ENCODE peak calls at places on chromosomes 5 and 9, in six cellular contexts. L, R, M, F, X and S are unnamed samples.

GRCh38 chr9:6133346-6134063 is 82.1 kb upstream of the IL33 start:
- DNase-seq in M (no peak), L (no peak), R (no peak), X (no peak), F (peak), S (no peak)

GRCh38 chr9:123339666-123340414 is 16.2 kb upstream of the CRB2 start:
- DNase-seq in M (no peak), F (no peak), X (no peak), L (peak), R (no peak), S (no peak)

GRCh38 chr9:68690088-68690487 is 15.0 kb upstream of the PIP5K1B start:
- DNase-seq in F (no peak), X (no peak), R (no peak), M (peak), L (peak), S (no peak)

GRCh38 chr5:103866169-103866568 is 303.6 kb upstream of the NUDT12 start:
- DNase-seq in F (no peak), L (no peak), X (no peak), M (no peak), R (no peak), S (no peak)

GRCh38 chr5:180424094-180424493 is 70.1 kb upstream of the CNOT6 start:
- DNase-seq in M (no peak), L (peak), X (no peak), R (no peak), F (no peak), S (no peak)

GRCh38 chr9:91844170-91844569 is 105.9 kb downstream of the ROR2 start:
- DNase-seq in F (no peak), X (no peak), M (peak), L (no peak), R (no peak), S (peak)

GRCh38 chr9:93292288-93292615 is 108.3 kb downstream of the WNK2 start:
- DNase-seq in X (peak), F (no peak), R (no peak), L (no peak), M (no peak), S (no peak)

GRCh38 chr5:178831049-178831448 is 28.7 kb upstream of the ZNF354B start:
- DNase-seq in M (no peak), L (no peak), R (no peak), F (no peak), X (no peak), S (no peak)

DNA sequence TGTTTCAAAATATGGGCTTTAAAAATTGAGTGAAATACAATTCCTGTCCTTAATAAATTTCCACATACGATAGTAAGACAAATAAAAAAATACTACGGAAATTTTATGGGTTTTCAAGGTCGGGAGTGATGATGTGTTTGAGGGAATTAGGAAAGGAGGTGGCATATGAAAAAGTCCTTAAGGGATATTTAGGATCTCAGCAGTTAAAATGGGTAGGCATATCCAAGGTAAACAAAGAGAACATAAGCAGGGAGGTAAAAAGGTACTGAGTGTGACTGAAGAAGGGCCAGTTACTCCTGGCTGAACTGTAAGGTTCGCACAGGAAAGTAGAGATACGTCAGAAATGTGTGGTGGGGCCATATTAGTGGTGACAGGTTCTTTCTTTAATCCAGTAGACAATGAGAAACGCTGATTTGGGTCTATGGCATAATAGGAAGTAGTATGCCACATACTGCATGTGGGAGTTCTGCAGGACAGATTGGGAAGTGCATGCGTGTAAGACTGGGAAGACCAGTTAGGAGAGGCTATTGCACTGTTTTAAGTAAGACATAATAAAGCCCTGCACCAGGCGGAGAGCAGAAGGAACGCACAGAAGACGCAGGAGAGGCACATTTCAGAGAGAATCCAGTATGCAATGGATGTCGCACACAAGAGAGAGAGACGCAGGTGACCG is 932 bp upstream of the HMGCR start:
- DNase-seq in R (peak), X (peak), M (no peak), L (peak), F (peak), S (no peak)
- TF ChIP-seq CTCF in R (no peak), X (peak), M (no peak), L (peak), F (peak), S (no peak)

DNA sequence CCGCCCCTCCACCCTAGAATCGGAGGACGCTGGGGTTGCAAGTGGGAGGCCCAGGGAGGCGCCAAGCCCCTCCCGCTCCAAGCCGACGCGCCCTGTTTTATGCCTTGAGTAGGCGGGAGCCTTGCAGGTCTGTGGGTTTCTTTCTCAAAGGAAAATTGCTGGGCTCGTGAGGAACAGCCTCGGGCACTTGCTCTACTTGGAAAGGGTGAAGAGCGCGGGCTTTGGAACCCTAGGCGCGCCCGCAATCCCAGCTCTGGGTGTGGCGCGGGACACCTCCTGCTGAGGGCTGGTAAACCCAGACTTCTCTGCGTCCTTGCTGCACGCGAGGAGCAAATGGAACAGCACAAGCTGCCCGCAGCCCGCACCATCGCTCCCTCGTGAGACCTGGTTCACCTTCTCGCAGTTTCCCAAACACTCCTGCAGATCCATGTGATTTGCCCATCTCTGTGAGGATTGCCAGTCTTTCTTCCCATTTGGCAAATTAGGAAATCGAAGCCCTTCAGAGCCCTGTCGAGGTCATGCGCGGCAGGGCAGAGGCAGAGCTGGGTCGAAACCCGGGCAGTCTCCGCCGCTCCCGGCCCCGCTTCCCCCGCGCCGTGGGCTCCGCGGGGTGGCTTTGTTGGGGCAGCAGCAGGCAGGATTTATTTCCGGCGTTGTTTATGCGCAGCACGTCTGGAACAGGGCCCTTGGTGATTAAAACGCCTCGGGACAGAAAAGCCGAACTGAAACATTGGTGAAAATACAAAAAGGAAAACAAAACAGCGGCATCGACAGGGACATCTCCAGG is 98.4 kb upstream of the CPLX2 start:
- DNase-seq in L (peak), F (no peak), M (no peak), R (no peak), X (no peak), S (no peak)
- TF ChIP-seq CTCF in L (no peak), F (no peak), M (no peak), R (no peak), X (no peak), S (no peak)

DNA sequence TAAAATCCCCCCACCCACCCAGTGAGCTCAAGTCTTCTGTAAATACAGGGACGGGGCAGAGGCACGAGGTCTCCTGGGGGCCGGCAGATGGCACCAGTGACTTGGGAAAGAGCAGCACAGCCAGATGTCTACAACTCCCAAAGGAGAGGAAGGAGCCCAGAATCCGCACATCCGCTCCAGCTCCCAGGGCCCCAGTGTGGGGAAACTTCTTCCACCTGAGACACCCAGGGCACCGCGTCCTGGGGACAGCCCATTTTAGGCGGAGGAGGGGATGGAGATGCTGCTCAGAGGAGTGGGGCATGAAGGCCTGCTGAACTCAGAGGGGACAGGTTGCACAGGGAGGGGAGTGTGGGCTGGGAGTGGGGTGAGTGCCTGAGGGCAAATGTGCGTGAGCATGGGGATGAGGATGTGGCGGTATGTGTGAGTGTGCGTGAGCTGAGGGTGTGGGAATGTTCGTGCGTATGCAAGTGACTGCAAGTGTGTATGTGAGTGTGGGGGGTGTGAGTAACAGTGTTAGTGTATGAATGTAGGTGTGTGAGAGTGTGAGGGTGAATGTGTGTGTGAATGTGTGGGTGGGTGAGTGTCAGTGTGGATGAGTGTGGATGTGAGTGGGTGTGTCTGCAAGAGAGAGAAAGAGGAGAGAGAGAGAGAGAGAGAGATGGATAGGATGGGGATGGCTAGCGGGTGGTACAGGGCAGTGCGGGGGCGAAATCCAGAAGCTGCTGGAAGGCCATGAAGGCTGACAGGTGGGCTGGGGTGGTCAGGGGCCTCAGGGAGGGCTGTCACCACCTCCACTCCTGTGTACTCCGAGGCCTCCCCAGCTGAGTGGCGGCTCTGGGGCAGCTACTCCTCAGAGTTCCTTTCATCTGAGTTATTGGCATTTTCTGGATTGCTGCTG is 63.5 kb downstream of the DUSP1 start:
- DNase-seq in R (peak), F (peak), X (peak), M (no peak), L (peak), S (peak)
- TF ChIP-seq CTCF in R (peak), F (peak), X (peak), M (no peak), L (peak), S (peak)

GRCh38 chr5:65566505-65566904 is 3.4 kb downstream of the PPWD1 start:
- DNase-seq in R (no peak), F (no peak), L (no peak), X (no peak), M (no peak), S (no peak)

GRCh38 chr5:65562731-65563701 is at the start of the genes CENPK and PPWD1:
- DNase-seq in M (peak), L (peak), R (peak), X (peak), F (peak), S (peak)
- TF ChIP-seq CTCF in M (no peak), L (no peak), R (no peak), X (no peak), F (no peak), S (no peak)

GRCh38 chr9:81522721-81523551 is 166.4 kb downstream of the TLE1 start:
- DNase-seq in M (no peak), L (peak), R (peak), F (peak), X (peak), S (no peak)
- TF ChIP-seq CTCF in M (peak), L (peak), R (peak), F (peak), X (peak), S (peak)

DNA sequence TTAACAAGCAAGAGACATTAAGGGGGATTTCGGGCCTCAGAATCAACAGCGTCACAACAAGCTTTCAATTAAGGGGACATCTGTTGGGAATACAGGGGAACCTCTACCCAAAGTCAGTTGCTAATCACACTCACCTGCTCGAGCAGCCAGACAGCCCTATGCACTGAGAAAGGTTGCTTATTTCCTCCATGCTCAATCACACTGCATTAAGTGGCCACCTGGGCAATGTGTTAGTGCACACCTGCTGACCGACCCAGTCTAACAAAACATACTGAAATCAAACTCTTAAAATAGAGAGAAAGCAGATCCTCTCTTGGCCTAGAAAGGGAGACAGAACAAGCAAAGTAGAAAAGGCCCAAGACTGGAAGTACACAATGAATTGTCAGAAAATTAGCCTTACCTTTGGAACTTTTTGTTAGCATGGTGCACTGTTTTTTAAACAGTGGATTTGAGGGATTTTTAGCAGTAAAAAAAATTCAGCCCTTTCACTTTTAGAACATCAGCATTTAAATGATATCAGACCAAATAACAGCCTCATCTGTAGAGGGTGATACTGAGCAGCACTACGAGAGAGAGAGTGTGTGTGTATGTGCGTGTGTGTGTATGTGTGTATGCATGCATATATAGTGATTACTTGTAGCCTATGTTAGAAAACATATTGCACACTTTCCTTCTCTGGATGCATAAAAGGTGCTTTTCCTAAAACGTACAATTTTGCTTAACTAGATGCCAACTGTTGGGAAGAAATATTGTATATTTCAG is 1118.6 kb upstream of the DMAC1 start:
- DNase-seq in F (no peak), X (no peak), L (no peak), M (no peak), R (no peak), S (no peak)
- TF ChIP-seq CTCF in F (no peak), X (no peak), L (no peak), M (no peak), R (no peak), S (no peak)